ENCODE peak calls at places on chromosomes 13 and 19, in seven cellular contexts. W, G, Z, H, R, T and P are unnamed samples.

GRCh38 chr13:26681036-26681435 is 79.5 kb downstream of the GPR12 start:
- DNase-seq in Z (no peak), T (no peak), H (no peak), R (no peak), W (no peak), G (no peak), P (no peak)

GRCh38 chr13:36432106-36432544 is at the start of gene CCNA1:
- DNase-seq in T (peak), R (no peak), H (no peak), Z (peak), W (no peak), G (peak), P (no peak)

GRCh38 chr13:41458939-41459753 is 1.8 kb downstream of the RGCC start:
- DNase-seq in Z (peak), R (peak), T (peak), G (peak), W (no peak), H (peak), P (peak)

GRCh38 chr19:39401549-39402416 is 4.9 kb upstream of the ZFP36 start:
- DNase-seq in W (no peak), R (peak), T (no peak), H (peak), Z (peak), G (no peak), P (peak)

GRCh38 chr19:48954011-48954594 is 572 bp upstream of the BAX start:
- DNase-seq in T (no peak), H (no peak), W (no peak), G (no peak), Z (no peak), R (no peak), P (no peak)

GRCh38 chr13:87274209-87274819 is 396.9 kb upstream of the SLITRK5 start:
- DNase-seq in Z (peak), T (peak), W (no peak), H (peak), R (peak), G (no peak), P (peak)

GRCh38 chr19:12665281-12665573 is 1.3 kb downstream of the MAN2B1 start:
- DNase-seq in H (no peak), R (peak), Z (no peak), T (no peak), W (no peak), G (peak), P (no peak)

GRCh38 chr13:25375727-25376358 is 4.1 kb downstream of the ATP8A2 start:
- DNase-seq in W (no peak), R (peak), G (peak), H (peak), Z (peak), T (peak), P (peak)

GRCh38 chr19:13024126-13024957 is 29.1 kb downstream of the NFIX start:
- DNase-seq in T (no peak), R (no peak), Z (peak), G (peak), H (peak), W (no peak), P (peak)

GRCh38 chr19:29887498-29887897 is 54.5 kb upstream of the URI1 start:
- DNase-seq in T (peak), R (no peak), H (peak), Z (no peak), W (no peak), G (no peak), P (no peak)

GRCh38 chr13:109595466-109595865 is 190.9 kb downstream of the IRS2 start:
- DNase-seq in W (no peak), T (no peak), G (no peak), R (no peak), H (no peak), Z (no peak), P (no peak)